ENCODE peak calls at places on chromosomes 1 and 21, in ten cellular contexts. Y, K, T, C, P, L, J, W, V and R are unnamed samples.

GRCh38 chr21:44079846-44080245 is 27.4 kb upstream of the PWP2 start:
- DNase-seq in Y (no peak), K (no peak), T (no peak), C (no peak), P (no peak), L (no peak), J (no peak), W (no peak), V (no peak), R (no peak)

GRCh38 chr1:215932558-215932957 is 365.5 kb downstream of the KCTD3 start:
- DNase-seq in Y (no peak), K (no peak), T (no peak), C (no peak), P (no peak), L (no peak), J (no peak), W (no peak), V (no peak), R (no peak)

GRCh38 chr21:42080788-42081083 is 9.6 kb downstream of the UMODL1 start:
- DNase-seq in Y (peak; percentile 63), K (no peak), T (no peak), C (peak; percentile 45), P (no peak), L (peak; percentile 91), J (no peak), W (no peak), V (no peak), R (no peak)

GRCh38 chr1:151282883-151283725 is 1.0 kb downstream of the ZNF687 start:
- DNase-seq in Y (no peak), K (peak; percentile 13), T (no peak), C (peak; percentile 27), P (no peak), L (peak; percentile 35), J (peak; percentile 15), W (peak; percentile 88), V (peak; percentile 24), R (no peak)

GRCh38 chr1:37901191-37901892 is 42.0 kb upstream of the MTF1 start:
- DNase-seq in Y (no peak), K (no peak), T (no peak), C (no peak), P (no peak), L (no peak), J (no peak), W (no peak), V (no peak), R (no peak)

GRCh38 chr1:228860911-228861829 is 125.9 kb downstream of the RHOU start:
- DNase-seq in Y (peak; percentile 44), K (no peak), T (peak; percentile 5), C (peak; percentile 82), P (no peak), L (peak; percentile 87), J (no peak), W (no peak), V (no peak), R (no peak)

GRCh38 chr1:23896491-23896890 is 16.7 kb downstream of the CNR2 start:
- DNase-seq in Y (no peak), K (no peak), T (no peak), C (no peak), P (no peak), L (no peak), J (no peak), W (no peak), V (no peak), R (no peak)

GRCh38 chr1:210464519-210465039 is 135.9 kb downstream of the HHAT start:
- DNase-seq in Y (no peak), K (no peak), T (no peak), C (no peak), P (no peak), L (peak; percentile 68), J (no peak), W (peak; percentile 43), V (peak; percentile 74), R (no peak)

GRCh38 chr1:199082778-199083389 is 444.0 kb downstream of the PTPRC start:
- DNase-seq in Y (no peak), K (peak; percentile 14), T (no peak), C (no peak), P (no peak), L (no peak), J (no peak), W (no peak), V (no peak), R (no peak)

GRCh38 chr1:247112479-247112781 is 8.3 kb upstream of the ZNF669 start:
- DNase-seq in Y (no peak), K (no peak), T (no peak), C (no peak), P (no peak), L (no peak), J (no peak), W (no peak), V (peak; percentile 28), R (no peak)

GRCh38 chr21:19076031-19076430 is 672.4 kb upstream of the TMPRSS15 start:
- DNase-seq in Y (no peak), K (no peak), T (no peak), C (no peak), P (no peak), L (no peak), J (no peak), W (no peak), V (no peak), R (no peak)

GRCh38 chr1:226093621-226094020 is 31.1 kb downstream of the H3-3A start:
- DNase-seq in Y (no peak), K (no peak), T (no peak), C (no peak), P (no peak), L (no peak), J (no peak), W (no peak), V (no peak), R (no peak)

GRCh38 chr1:191757003-191757402 is 401.3 kb upstream of the RGS18 start:
- DNase-seq in Y (peak; percentile 0), K (no peak), T (no peak), C (no peak), P (no peak), L (no peak), J (no peak), W (peak; percentile 71), V (no peak), R (no peak)

GRCh38 chr1:224235819-224236493 is 52.9 kb downstream of the DEGS1 start:
- DNase-seq in Y (no peak), K (no peak), T (no peak), C (no peak), P (no peak), L (no peak), J (no peak), W (no peak), V (no peak), R (no peak)

GRCh38 chr1:35931424-35932157 is 686 bp downstream of the AGO3 start:
- DNase-seq in Y (no peak), K (peak; percentile 6), T (no peak), C (peak; percentile 21), P (no peak), L (peak; percentile 14), J (peak; percentile 51), W (peak; percentile 63), V (peak; percentile 34), R (no peak)

GRCh38 chr1:215651867-215652266 is 84.8 kb downstream of the KCTD3 start:
- DNase-seq in Y (no peak), K (no peak), T (no peak), C (no peak), P (no peak), L (no peak), J (no peak), W (no peak), V (no peak), R (no peak)

GRCh38 chr1:46757256-46757955 is 38.5 kb upstream of the EFCAB14 start:
- DNase-seq in Y (no peak), K (no peak), T (no peak), C (no peak), P (no peak), L (no peak), J (no peak), W (peak; percentile 63), V (no peak), R (no peak)

GRCh38 chr1:116667577-116668105 is at the start of gene IGSF3:
- DNase-seq in Y (no peak), K (no peak), T (peak; percentile 47), C (peak; percentile 70), P (no peak), L (peak; percentile 49), J (peak; percentile 32), W (peak; percentile 89), V (no peak), R (no peak)

GRCh38 chr1:223712856-223713494 is 636 bp downstream of the CAPN2 start:
- DNase-seq in Y (no peak), K (peak; percentile 39), T (peak; percentile 30), C (no peak), P (no peak), L (no peak), J (peak; percentile 25), W (peak; percentile 66), V (no peak), R (no peak)

GRCh38 chr21:28239345-28239744 is 753.3 kb downstream of the LTN1 start:
- DNase-seq in Y (no peak), K (no peak), T (no peak), C (no peak), P (no peak), L (no peak), J (no peak), W (no peak), V (no peak), R (no peak)

GRCh38 chr1:44650159-44650831 is 24.0 kb downstream of the TMEM53 start:
- DNase-seq in Y (no peak), K (peak; percentile 30), T (no peak), C (no peak), P (no peak), L (no peak), J (no peak), W (peak; percentile 92), V (no peak), R (no peak)

GRCh38 chr21:37225440-37225839 is 41.7 kb downstream of the VPS26C start:
- DNase-seq in Y (no peak), K (no peak), T (peak; percentile 37), C (no peak), P (no peak), L (no peak), J (no peak), W (no peak), V (no peak), R (no peak)

GRCh38 chr1:230693221-230693620 is 20.7 kb downstream of the AGT start:
- DNase-seq in Y (no peak), K (no peak), T (no peak), C (no peak), P (no peak), L (no peak), J (no peak), W (no peak), V (no peak), R (no peak)

GRCh38 chr21:29338256-29338655 is 39.5 kb downstream of the BACH1 start:
- DNase-seq in Y (no peak), K (no peak), T (no peak), C (no peak), P (no peak), L (no peak), J (no peak), W (no peak), V (no peak), R (no peak)

GRCh38 chr1:109786531-109787021 is 22.9 kb upstream of the EPS8L3 start:
- DNase-seq in Y (no peak), K (no peak), T (no peak), C (no peak), P (no peak), L (peak; percentile 51), J (no peak), W (no peak), V (no peak), R (no peak)

GRCh38 chr21:41976611-41977010 is 22.8 kb upstream of the C2CD2 start:
- DNase-seq in Y (no peak), K (no peak), T (no peak), C (no peak), P (no peak), L (no peak), J (no peak), W (no peak), V (no peak), R (no peak)

GRCh38 chr1:166952002-166952746 is 23.2 kb downstream of the ILDR2 start:
- DNase-seq in Y (no peak), K (no peak), T (no peak), C (peak; percentile 39), P (no peak), L (peak; percentile 21), J (no peak), W (no peak), V (no peak), R (no peak)

GRCh38 chr1:119911775-119912174 is 15.5 kb upstream of the ADAM30 start:
- DNase-seq in Y (no peak), K (no peak), T (no peak), C (no peak), P (no peak), L (no peak), J (no peak), W (no peak), V (no peak), R (no peak)